ENCODE peak calls at places on chromosomes 1 and 21, in four cellular contexts. One of them, this sample, is unnamed.

GRCh38 chr1:211532086-211532439 is 40.1 kb upstream of the RD3 start:
- DNase-seq in K562: no peak
- DNase-seq in HepG2: no peak
- DNase-seq in SK-N-SH: no peak
- DNase-seq in this sample: no peak

GRCh38 chr1:1085171-1085841 is 11.2 kb upstream of the RNF223 start:
- DNase-seq in K562: no peak
- DNase-seq in SK-N-SH: peak
- DNase-seq in HepG2: no peak
- DNase-seq in this sample: no peak

GRCh38 chr1:34929497-34929852 is at the start of gene DLGAP3:
- DNase-seq in K562: peak
- DNase-seq in HepG2: no peak
- DNase-seq in SK-N-SH: peak
- DNase-seq in this sample: no peak

GRCh38 chr21:30491963-30492428 is at the start of gene KRTAP19-3:
- DNase-seq in SK-N-SH: no peak
- DNase-seq in K562: no peak
- DNase-seq in HepG2: no peak
- DNase-seq in this sample: no peak

GRCh38 chr1:213985181-213986019 is 2.4 kb upstream of the PROX1 start:
- DNase-seq in HepG2: no peak
- DNase-seq in K562: no peak
- DNase-seq in SK-N-SH: no peak
- DNase-seq in this sample: no peak

GRCh38 chr1:90970208-90970607 is 51.6 kb downstream of the ZNF644 start:
- DNase-seq in K562: no peak
- DNase-seq in SK-N-SH: no peak
- DNase-seq in HepG2: no peak
- DNase-seq in this sample: no peak

GRCh38 chr21:39788383-39788782 is 43.4 kb downstream of the IGSF5 start:
- DNase-seq in K562: peak
- DNase-seq in HepG2: peak
- DNase-seq in SK-N-SH: peak
- DNase-seq in this sample: peak

GRCh38 chr21:41744028-41744940 is 22.6 kb downstream of the RIPK4 start:
- DNase-seq in K562: no peak
- DNase-seq in HepG2: no peak
- DNase-seq in SK-N-SH: no peak
- DNase-seq in this sample: no peak

GRCh38 chr1:242129103-242129502 is 130.2 kb upstream of the MAP1LC3C start:
- DNase-seq in SK-N-SH: peak
- DNase-seq in K562: no peak
- DNase-seq in HepG2: peak
- DNase-seq in this sample: peak

DNA sequence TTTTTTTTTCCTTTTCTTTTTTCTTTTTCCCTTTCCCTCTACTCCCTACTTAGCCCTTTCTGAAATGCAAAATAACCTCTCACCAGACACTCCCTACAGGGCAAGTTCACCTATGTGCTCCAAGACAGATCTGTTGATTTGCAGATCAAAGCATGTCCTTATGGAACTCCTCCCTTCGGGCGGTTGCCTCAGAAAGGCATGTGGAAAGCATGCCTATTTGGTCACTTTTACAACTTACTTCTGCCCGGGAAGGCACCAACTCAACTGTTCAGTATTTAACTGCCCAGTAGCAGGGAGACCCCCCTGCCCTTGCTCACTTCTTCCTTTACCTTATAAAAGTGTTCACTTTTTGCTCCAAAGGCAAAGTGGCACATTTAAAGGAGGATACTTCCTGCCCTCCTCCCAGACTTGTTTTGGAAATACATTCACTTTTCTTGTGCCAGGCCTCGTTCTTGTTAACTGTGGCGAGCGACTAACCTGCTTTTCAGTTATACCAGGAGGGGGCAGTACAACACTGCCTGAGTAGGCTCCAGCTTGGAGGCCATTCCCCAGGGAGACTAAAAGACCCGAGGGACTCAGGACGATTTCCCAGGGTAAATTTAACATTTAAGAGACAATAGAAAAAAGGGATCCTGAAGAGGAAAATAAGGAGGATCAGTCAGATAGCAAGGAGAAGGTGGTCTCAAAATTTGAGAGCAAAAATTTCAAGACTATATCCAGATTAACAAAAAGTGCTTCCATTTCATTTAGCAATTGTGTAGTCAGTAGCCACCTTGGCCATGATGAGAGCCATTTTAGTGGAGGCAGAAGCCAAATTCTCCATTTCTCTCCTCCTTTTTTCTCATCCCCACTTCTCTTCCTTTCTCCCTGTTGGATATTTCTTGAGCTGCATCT is 12.3 kb upstream of the SLAMF7 start:
- DNase-seq in K562: peak
- DNase-seq in HepG2: peak
- DNase-seq in SK-N-SH: peak
- DNase-seq in this sample: peak
- TF ChIP-seq ELF1 in K562: no peak
- TF ChIP-seq ELF1 in HepG2: no peak
- TF ChIP-seq ELF1 in SK-N-SH: no peak
- TF ChIP-seq ELF1 in this sample: no peak

GRCh38 chr21:45049725-45050359 is 24.5 kb upstream of the ADARB1 start:
- DNase-seq in SK-N-SH: no peak
- DNase-seq in HepG2: no peak
- DNase-seq in K562: no peak
- DNase-seq in this sample: no peak
- TF ChIP-seq ELF1 in SK-N-SH: no peak
- TF ChIP-seq ELF1 in HepG2: no peak
- TF ChIP-seq ELF1 in K562: no peak
- TF ChIP-seq ELF1 in this sample: no peak

GRCh38 chr1:229410692-229411433 is 23.0 kb downstream of the ACTA1 start:
- DNase-seq in K562: peak
- DNase-seq in HepG2: no peak
- DNase-seq in SK-N-SH: peak
- DNase-seq in this sample: no peak
- TF ChIP-seq ELF1 in K562: no peak
- TF ChIP-seq ELF1 in HepG2: no peak
- TF ChIP-seq ELF1 in SK-N-SH: no peak
- TF ChIP-seq ELF1 in this sample: no peak

GRCh38 chr1:31523769-31524168 is 52.5 kb upstream of the TINAGL1 start:
- DNase-seq in SK-N-SH: no peak
- DNase-seq in K562: no peak
- DNase-seq in HepG2: peak
- DNase-seq in this sample: no peak
- TF ChIP-seq ELF1 in SK-N-SH: no peak
- TF ChIP-seq ELF1 in K562: no peak
- TF ChIP-seq ELF1 in HepG2: no peak
- TF ChIP-seq ELF1 in this sample: no peak

This sample was measured in HCT116.